ENCODE peak calls at places on chromosomes 11 and 22, in six cellular contexts. C is spleen, O is GM23248, W is cardiac muscle cell, H is tibial artery, A is transverse colon. S is an unnamed sample. For H3K27me3 and H3K4me1, the result is how much of the 10 kb centered on the place peaks cover.

GRCh38 chr11:132604446-132604845 is 927.9 kb downstream of the OPCML start:
- DNase-seq in C (no peak), O (peak), W (peak), H (no peak), A (no peak), S (no peak)

GRCh38 chr22:50289942-50290630 is 17.4 kb downstream of the PLXNB2 start:
- DNase-seq in C (no peak), O (no peak), W (no peak), H (no peak), A (no peak), S (no peak)

GRCh38 chr11:63132985-63133775 is 10.8 kb downstream of the SLC22A24 start:
- DNase-seq in C (no peak), O (no peak), W (no peak), H (no peak), A (no peak), S (peak)

GRCh38 chr22:37511368-37512104 is 7.7 kb downstream of the CARD10 start:
- DNase-seq in C (no peak), O (no peak), W (no peak), H (no peak), A (no peak), S (no peak)

GRCh38 chr11:118980191-118980881 is 8.8 kb downstream of the FOXR1 start:
- DNase-seq in C (peak), O (peak), W (peak), H (peak), A (no peak), S (no peak)

GRCh38 chr22:49795521-49795920 is 32.2 kb downstream of the BRD1 start:
- DNase-seq in C (no peak), O (no peak), W (no peak), H (no peak), A (no peak), S (no peak)

GRCh38 chr11:26904801-26905200 is 89.1 kb upstream of the FIBIN start:
- DNase-seq in C (no peak), O (no peak), W (no peak), H (no peak), A (no peak), S (no peak)

GRCh38 chr11:16013649-16014275 is 342.6 kb downstream of the SOX6 start:
- DNase-seq in C (no peak), O (no peak), W (no peak), H (no peak), A (no peak), S (no peak)

GRCh38 chr11:64285885-64286800 is 495 bp downstream of the GPR137 start:
- DNase-seq in C (peak), O (peak), W (no peak), H (no peak), A (peak), S (peak)

GRCh38 chr11:74669311-74670160 is 61.7 kb downstream of the CHRDL2 start:
- DNase-seq in C (no peak), O (no peak), W (no peak), H (no peak), A (no peak), S (no peak)

GRCh38 chr22:44676441-44677298 is 25.3 kb upstream of the PRR5 start:
- DNase-seq in C (no peak), O (peak), W (peak), H (no peak), A (peak), S (no peak)

GRCh38 chr22:37904572-37905533 is 1.2 kb upstream of the MICALL1 start:
- DNase-seq in C (no peak), O (peak), W (peak), H (peak), A (peak), S (peak)

GRCh38 chr11:62400760-62401159 is 18.1 kb upstream of the SCGB1A1 start:
- DNase-seq in C (peak), O (peak), W (peak), H (peak), A (peak), S (peak)

GRCh38 chr22:50329236-50329635 is 2.4 kb upstream of the DENND6B start:
- DNase-seq in C (no peak), O (peak), W (peak), H (no peak), A (no peak), S (no peak)

GRCh38 chr11:86091566-86091965 is 22.7 kb upstream of the PICALM start:
- DNase-seq in C (no peak), O (peak), W (peak), H (peak), A (no peak), S (no peak)

GRCh38 chr11:70573701-70574151 is 175.4 kb downstream of the CTTN start:
- DNase-seq in C (peak), O (no peak), W (no peak), H (peak), A (no peak), S (no peak)

GRCh38 chr11:66857927-66858185 is 992 bp downstream of the LRFN4 start:
- DNase-seq in C (peak), O (no peak), W (no peak), H (no peak), A (no peak), S (no peak)

GRCh38 chr22:41780714-41781507 is 19.6 kb upstream of the CCDC134 start:
- DNase-seq in C (peak), O (peak), W (peak), H (peak), A (peak), S (peak)

GRCh38 chr22:24101966-24102365 is 79.3 kb upstream of the SUSD2 start:
- DNase-seq in C (peak), O (peak), W (no peak), H (peak), A (no peak), S (no peak)

GRCh38 chr11:65316979-65317786 is 2.5 kb downstream of the CDC42EP2 start:
- DNase-seq in C (no peak), O (peak), W (peak), H (no peak), A (peak), S (peak)

GRCh38 chr11:37124384-37124783 is 526.3 kb upstream of the RAG2 start:
- DNase-seq in C (no peak), O (no peak), W (peak), H (no peak), A (no peak), S (no peak)

GRCh38 chr11:133269272-133269671 is 263.0 kb downstream of the OPCML start:
- DNase-seq in C (no peak), O (no peak), W (no peak), H (no peak), A (no peak), S (no peak)

GRCh38 chr11:8096575-8096974 is 15.6 kb downstream of the TUB start:
- DNase-seq in C (peak), O (peak), W (no peak), H (no peak), A (no peak), S (no peak)

GRCh38 chr11:96090711-96091110 is 166.8 kb upstream of the MTMR2 start:
- DNase-seq in C (no peak), O (peak), W (peak), H (no peak), A (no peak), S (no peak)

DNA sequence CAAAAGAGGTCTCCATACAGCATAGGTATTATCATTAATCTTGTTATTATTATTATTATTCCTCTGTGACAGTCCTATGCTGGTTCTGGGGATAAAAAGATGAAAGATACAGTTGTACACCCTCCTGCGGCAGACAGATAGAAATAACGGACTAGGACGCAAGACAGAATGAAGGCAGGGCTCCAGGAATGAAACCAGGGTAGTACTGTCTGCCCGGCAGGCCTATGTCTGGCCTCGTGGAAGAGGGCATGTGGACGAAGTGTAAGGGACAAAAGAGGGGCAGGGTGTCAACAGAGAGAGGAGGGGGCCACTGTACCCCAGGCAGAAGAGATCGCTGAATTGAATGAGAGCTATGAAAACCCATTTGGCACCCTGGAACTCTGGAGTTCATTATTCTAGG is 25.2 kb downstream of the DSCAML1 start:
- DNase-seq in C (no peak), O (no peak), W (no peak), H (no peak), A (no peak), S (no peak)
- H3K27me3 ChIP-seq in C (under half), O (under half), W (under half), H (under half), A (under half), S (under half)

GRCh38 chr11:57158180-57158579 is 23.6 kb upstream of the LRRC55 start:
- DNase-seq in C (no peak), O (no peak), W (no peak), H (no peak), A (no peak), S (no peak)
- H3K27ac ChIP-seq in C (no peak), O (no peak), W (no peak), H (no peak), A (no peak), S (no peak)

DNA sequence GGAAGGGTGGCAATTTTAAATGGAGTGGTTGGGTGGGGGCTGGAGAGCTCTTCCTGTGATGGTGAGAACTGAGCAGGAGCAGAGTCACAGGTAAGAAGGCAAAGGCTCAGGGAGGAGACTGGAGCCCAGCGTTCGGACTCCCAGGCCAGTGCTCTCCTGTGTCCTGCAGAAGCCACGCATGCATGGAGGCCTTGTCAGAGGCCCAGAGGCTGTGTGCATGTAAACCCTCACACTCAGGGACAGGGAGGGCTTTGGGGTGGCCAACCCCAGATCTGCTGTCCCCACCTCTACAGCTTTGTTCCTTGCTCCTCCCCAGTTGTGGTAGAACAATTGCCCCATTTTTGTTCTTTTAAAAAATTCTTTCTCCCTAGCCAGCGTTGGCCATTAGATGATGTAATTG is 130.4 kb upstream of the PARVA start:
- DNase-seq in C (no peak), O (no peak), W (peak), H (no peak), A (no peak), S (no peak)
- H3K4me1 ChIP-seq in C (under half), O (under half), W (under half), H (under half), A (under half), S (half or more)

DNA sequence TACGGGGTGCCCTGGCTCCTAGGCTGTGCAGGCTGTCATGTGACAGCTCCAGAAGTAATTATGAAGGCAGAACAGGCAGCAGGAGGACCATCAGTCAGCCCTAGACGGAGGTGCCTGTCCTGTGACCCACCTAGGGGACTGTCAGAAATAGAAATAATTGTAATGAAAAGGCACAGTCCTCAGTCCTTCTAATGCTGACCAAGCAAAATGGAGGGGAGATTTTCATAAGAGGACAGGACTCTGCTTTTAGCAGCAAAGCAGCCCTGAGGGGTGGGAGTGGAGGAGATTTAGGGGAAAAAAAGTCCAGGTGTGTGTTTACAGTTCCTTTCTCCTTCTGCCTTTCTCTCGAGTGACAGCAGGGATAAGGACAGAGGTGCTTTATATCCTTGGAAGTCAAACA is 108.3 kb upstream of the KIRREL3 start:
- DNase-seq in C (no peak), O (no peak), W (no peak), H (no peak), A (no peak), S (no peak)
- H3K27me3 ChIP-seq in C (under half), O (half or more), W (under half), H (under half), A (under half), S (under half)

DNA sequence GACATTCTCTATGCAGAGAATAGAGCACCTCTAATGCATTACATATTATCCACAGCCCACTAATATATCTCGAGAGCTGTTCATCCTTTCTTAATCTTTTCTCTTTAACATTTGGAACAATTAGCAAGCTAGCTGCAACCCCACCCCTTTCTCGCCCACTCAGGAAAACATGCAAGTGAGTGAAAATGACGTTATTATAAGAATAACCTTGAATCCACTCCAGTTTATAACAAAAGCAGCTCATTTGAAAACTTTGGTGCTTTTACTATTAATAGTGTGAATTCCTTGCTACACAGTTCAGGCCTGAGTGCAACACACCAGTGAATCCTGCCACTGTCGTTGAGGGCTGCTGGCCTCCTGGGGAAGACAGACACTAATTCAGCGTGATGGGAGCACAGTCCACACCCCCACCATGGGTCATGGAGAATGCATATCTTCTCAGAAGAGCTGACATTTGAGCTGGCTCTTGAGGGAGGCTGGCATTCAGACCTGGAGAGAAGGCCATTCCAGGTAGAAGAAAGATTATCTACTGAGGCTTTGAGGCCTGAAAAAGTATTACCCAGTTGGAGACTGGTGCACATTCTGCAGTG is 63.2 kb upstream of the BMAL1 start:
- DNase-seq in C (no peak), O (peak), W (no peak), H (no peak), A (no peak), S (no peak)
- H3K27ac ChIP-seq in C (no peak), O (peak), W (no peak), H (no peak), A (no peak), S (no peak)

GRCh38 chr11:13334068-13334785 is 56.6 kb downstream of the BMAL1 start:
- DNase-seq in C (no peak), O (peak), W (no peak), H (no peak), A (no peak), S (no peak)

GRCh38 chr11:13335319-13335718 is 57.7 kb downstream of the BMAL1 start:
- DNase-seq in C (no peak), O (peak), W (peak), H (peak), A (peak), S (peak)

GRCh38 chr11:13337986-13338436 is 60.4 kb downstream of the BMAL1 start:
- DNase-seq in C (no peak), O (peak), W (peak), H (no peak), A (no peak), S (no peak)

GRCh38 chr11:13338437-13339069 is 61.0 kb downstream of the BMAL1 start:
- DNase-seq in C (no peak), O (peak), W (peak), H (no peak), A (no peak), S (no peak)

GRCh38 chr11:13336246-13336873 is 58.8 kb downstream of the BMAL1 start:
- DNase-seq in C (no peak), O (peak), W (no peak), H (no peak), A (no peak), S (no peak)
- H3K4me1 ChIP-seq in C (half or more), O (half or more), W (under half), H (under half), A (under half), S (half or more)

GRCh38 chr11:44319170-44319551 is 9.2 kb upstream of the ALX4 start:
- DNase-seq in C (peak), O (no peak), W (no peak), H (no peak), A (no peak), S (no peak)

GRCh38 chr11:44320289-44320973 is 10.5 kb upstream of the ALX4 start:
- DNase-seq in C (no peak), O (no peak), W (no peak), H (no peak), A (no peak), S (no peak)

GRCh38 chr11:44322243-44322642 is 12.3 kb upstream of the ALX4 start:
- DNase-seq in C (no peak), O (no peak), W (no peak), H (no peak), A (no peak), S (no peak)

GRCh38 chr11:44319552-44320288 is 9.8 kb upstream of the ALX4 start:
- DNase-seq in C (peak), O (peak), W (no peak), H (no peak), A (no peak), S (no peak)

GRCh38 chr11:44321059-44321458 is 11.1 kb upstream of the ALX4 start:
- DNase-seq in C (no peak), O (no peak), W (no peak), H (no peak), A (no peak), S (no peak)
- H3K27me3 ChIP-seq in C (half or more), O (half or more), W (half or more), H (half or more), A (half or more), S (under half)

GRCh38 chr11:3123761-3124733 is 41.1 kb downstream of the OSBPL5 start:
- DNase-seq in C (peak), O (peak), W (peak), H (peak), A (peak), S (peak)

GRCh38 chr11:3123316-3123715 is 41.8 kb downstream of the OSBPL5 start:
- DNase-seq in C (peak), O (peak), W (no peak), H (peak), A (peak), S (peak)

GRCh38 chr11:3121931-3122774 is 43.0 kb downstream of the OSBPL5 start:
- DNase-seq in C (peak), O (no peak), W (no peak), H (peak), A (peak), S (peak)

GRCh38 chr11:3121416-3121815 is 43.7 kb downstream of the OSBPL5 start:
- DNase-seq in C (peak), O (no peak), W (no peak), H (peak), A (peak), S (no peak)

GRCh38 chr11:3122775-3123201 is 42.3 kb downstream of the OSBPL5 start:
- DNase-seq in C (peak), O (no peak), W (no peak), H (peak), A (no peak), S (no peak)
- H3K27ac ChIP-seq in C (no peak), O (no peak), W (no peak), H (peak), A (peak), S (no peak)